ENCODE peak calls at places on chromosomes 3 and 15, in six cellular contexts. N is GM12865, D is stomach, Q is colonic mucosa, Z is foreskin fibroblast, F is fibroblast of pulmonary artery. H is an unnamed sample.

GRCh38 chr3:44682182-44682896 is 30.1 kb upstream of the ZNF502 start:
- DNase-seq in D (no peak), Q (no peak), F (peak; percentile 27), Z (peak; percentile 10), N (no peak), H (no peak)

GRCh38 chr3:134348524-134348923 is 25.7 kb downstream of the AMOTL2 start:
- DNase-seq in Z (peak; percentile 81), Q (no peak), N (no peak), F (no peak), D (peak; percentile 65), H (no peak)

GRCh38 chr15:58287891-58288290 is 143.9 kb upstream of the LIPC start:
- DNase-seq in F (no peak), Q (no peak), N (no peak), Z (no peak), D (no peak), H (no peak)

GRCh38 chr15:62792960-62793758 is 249.4 kb upstream of the TPM1 start:
- DNase-seq in Q (no peak), F (no peak), N (peak; percentile 10), Z (no peak), D (no peak), H (no peak)

GRCh38 chr15:41892621-41893421 is 1.0 kb downstream of the SPTBN5 start:
- DNase-seq in Z (no peak), F (no peak), D (peak; percentile 92), N (no peak), Q (peak; percentile 59), H (no peak)

GRCh38 chr3:170689218-170689874 is 103.5 kb upstream of the SLC7A14 start:
- DNase-seq in Q (no peak), F (peak; percentile 87), Z (peak; percentile 90), D (no peak), N (no peak), H (peak; percentile 69)

GRCh38 chr3:100073555-100074307 is 40.6 kb downstream of the FILIP1L start:
- DNase-seq in N (peak; percentile 45), D (no peak), Q (no peak), F (peak; percentile 55), Z (peak; percentile 67), H (peak; percentile 43)

GRCh38 chr15:55401786-55402246 is 6.3 kb downstream of the CCPG1 start:
- DNase-seq in Q (no peak), D (no peak), Z (no peak), N (no peak), F (no peak), H (no peak)

GRCh38 chr3:64203216-64203615 is 22.1 kb downstream of the PRICKLE2 start:
- DNase-seq in Z (no peak), F (no peak), N (no peak), Q (no peak), D (no peak), H (no peak)

GRCh38 chr3:30258426-30259392 is 347.7 kb upstream of the TGFBR2 start:
- DNase-seq in N (no peak), Z (peak; percentile 12), F (no peak), D (no peak), Q (peak; percentile 56), H (no peak)

GRCh38 chr3:128482175-128482856 is 10.7 kb downstream of the GATA2 start:
- DNase-seq in N (no peak), Q (no peak), Z (no peak), F (no peak), D (no peak), H (no peak)

GRCh38 chr3:188052229-188052965 is 101.6 kb upstream of the LPP start:
- DNase-seq in F (peak; percentile 84), D (peak; percentile 43), Z (no peak), N (no peak), Q (peak; percentile 57), H (no peak)

GRCh38 chr3:178439504-178439903 is 96.7 kb upstream of the KCNMB2 start:
- DNase-seq in F (peak; percentile 61), D (no peak), Q (no peak), N (peak; percentile 30), Z (peak; percentile 31), H (no peak)

GRCh38 chr3:68088216-68088615 is 433.8 kb upstream of the SUCLG2 start:
- DNase-seq in D (no peak), Q (no peak), N (no peak), F (no peak), Z (no peak), H (no peak)

GRCh38 chr15:89566141-89566540 is 9.1 kb upstream of the TICRR start:
- DNase-seq in N (no peak), D (no peak), Q (no peak), F (no peak), Z (no peak), H (no peak)
- TF ChIP-seq CTCF in N (no peak), D (no peak), Q (no peak), F (no peak), Z (no peak), H (no peak)

GRCh38 chr3:149657458-149657795 is 398 bp downstream of the WWTR1 start:
- DNase-seq in Q (peak; percentile 30), N (no peak), D (peak; percentile 33), F (peak; percentile 80), Z (peak; percentile 60), H (no peak)

GRCh38 chr3:149659173-149659468 is 1.3 kb upstream of the WWTR1 start:
- DNase-seq in Z (no peak), N (no peak), D (no peak), Q (no peak), F (no peak), H (no peak)

GRCh38 chr3:149657796-149658443 is at the start of gene WWTR1:
- DNase-seq in Q (peak; percentile 76), F (peak; percentile 96), D (peak; percentile 88), N (peak; percentile 90), Z (peak; percentile 96), H (peak; percentile 92)

GRCh38 chr3:149660462-149660861 is 2.6 kb upstream of the WWTR1 start:
- DNase-seq in F (no peak), Q (no peak), Z (no peak), N (no peak), D (no peak), H (no peak)

GRCh38 chr3:149658444-149659172 is 783 bp upstream of the WWTR1 start:
- DNase-seq in Q (peak; percentile 53), Z (peak; percentile 75), D (peak; percentile 70), N (peak; percentile 85), F (peak; percentile 90), H (peak; percentile 67)
- TF ChIP-seq CTCF in Q (no peak), Z (no peak), D (no peak), N (peak; percentile 19), F (peak; percentile 10), H (peak; percentile 23)

DNA sequence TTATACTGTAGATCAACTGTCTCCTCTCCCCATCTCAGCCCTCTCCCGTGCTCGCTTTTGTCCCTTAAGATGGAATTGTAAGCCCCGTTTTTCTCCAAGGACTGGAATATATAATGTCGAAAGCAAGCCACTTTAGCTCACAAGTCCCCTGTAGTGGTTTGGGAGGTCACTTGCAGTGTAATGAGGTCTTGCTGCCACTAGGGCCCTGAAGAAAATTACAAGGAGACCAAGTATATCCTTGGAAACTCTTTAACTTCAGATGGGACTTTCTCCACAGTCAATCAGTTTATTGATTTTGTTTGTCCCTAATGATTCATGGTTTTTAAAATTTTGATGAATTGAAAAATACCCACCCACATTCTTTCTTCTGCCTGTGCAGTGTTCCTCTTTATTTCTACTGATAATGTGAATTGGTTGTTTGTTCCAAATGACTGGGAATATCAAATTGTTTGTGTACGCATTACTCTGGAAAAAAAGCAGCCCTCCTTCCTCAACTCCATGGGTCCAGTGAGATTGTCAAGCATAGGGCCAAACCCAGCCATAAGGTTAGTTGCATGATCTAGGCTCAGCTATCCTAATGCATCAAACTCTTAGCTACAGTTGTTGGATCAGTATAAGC is 294.8 kb downstream of the MCTP2 start:
- DNase-seq in F (no peak), N (no peak), Z (no peak), D (no peak), Q (no peak), H (no peak)
- TF ChIP-seq CTCF in F (no peak), N (peak; percentile 27), Z (peak; percentile 4), D (no peak), Q (peak; percentile 44), H (no peak)

GRCh38 chr3:22170370-22170769 is 419.4 kb upstream of the ZNF385D start:
- DNase-seq in Q (no peak), D (no peak), N (no peak), Z (no peak), F (no peak), H (no peak)

GRCh38 chr3:22172964-22173363 is 422.0 kb upstream of the ZNF385D start:
- DNase-seq in Q (no peak), F (no peak), N (no peak), Z (no peak), D (no peak), H (no peak)

GRCh38 chr3:22176911-22177310 is 425.9 kb upstream of the ZNF385D start:
- DNase-seq in D (no peak), Q (no peak), F (no peak), Z (no peak), N (no peak), H (no peak)

GRCh38 chr3:22175899-22176298 is 424.9 kb upstream of the ZNF385D start:
- DNase-seq in F (peak; percentile 21), Q (no peak), Z (no peak), D (no peak), N (no peak), H (no peak)
- TF ChIP-seq CTCF in F (peak; percentile 17), Q (no peak), Z (no peak), D (no peak), N (no peak), H (peak; percentile 2)

DNA sequence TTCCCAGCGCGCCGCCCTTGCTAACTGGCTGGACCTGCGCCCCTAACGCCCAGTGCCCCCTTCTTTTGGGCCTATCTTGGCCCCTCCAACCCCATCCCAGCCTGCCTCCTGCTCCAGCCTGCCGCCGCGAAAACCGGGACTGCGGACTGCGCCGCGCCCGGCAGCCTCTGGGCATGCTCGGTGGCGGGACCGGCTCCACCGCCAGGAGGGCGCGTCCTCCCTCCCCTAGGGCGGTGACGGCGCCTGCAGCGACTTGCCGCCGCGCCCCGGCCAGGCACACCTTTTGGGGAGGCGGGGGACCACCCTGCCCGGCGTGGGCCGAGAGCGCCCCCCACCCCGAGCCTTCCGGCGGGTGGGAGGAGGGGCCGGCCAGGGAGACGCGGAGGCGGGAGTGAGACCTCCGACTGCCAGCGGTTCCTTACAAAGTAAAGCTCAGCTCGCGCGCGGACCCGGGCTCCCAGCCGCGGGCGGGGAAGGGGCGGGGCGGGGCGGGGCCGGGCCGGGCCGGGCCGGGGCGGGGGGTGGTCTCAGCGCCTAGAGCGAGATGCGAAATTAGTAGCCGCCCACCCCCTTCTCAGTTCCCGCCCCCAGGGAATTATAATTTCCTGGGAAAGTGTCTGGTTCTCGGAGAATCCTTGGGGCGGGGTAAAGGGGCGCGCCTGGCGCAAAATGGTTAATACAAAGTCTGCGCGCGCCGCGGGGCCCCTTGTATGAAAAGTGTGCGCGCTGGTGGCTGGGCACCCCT is 225.0 kb upstream of the IL12A start:
- DNase-seq in N (peak; percentile 63), Z (peak; percentile 81), Q (peak; percentile 82), D (peak; percentile 62), F (peak; percentile 78), H (peak; percentile 49)
- TF ChIP-seq CTCF in N (no peak), Z (peak; percentile 18), Q (peak; percentile 17), D (peak; percentile 50), F (no peak), H (no peak)

H was measured in AG09319.